ENCODE peak calls at places on chromosome 15, in seven cellular contexts. X is esophagus muscularis mucosa, F is stomach, E is pancreas, Z is cardiac fibroblast, M is heart right ventricle, L is HCT116. P is an unnamed sample.

GRCh38 chr15:85094685-85095084 is 113.0 kb downstream of the PDE8A start:
- DNase-seq in M (no peak), Z (peak; percentile 59), E (no peak), X (no peak), L (no peak), F (no peak), P (no peak)

GRCh38 chr15:89472785-89473256 is 23.6 kb downstream of the RHCG start:
- DNase-seq in Z (peak; percentile 70), F (peak; percentile 28), L (peak; percentile 48), X (no peak), E (no peak), M (no peak), P (peak; percentile 89)

GRCh38 chr15:50145451-50145872 is 26.4 kb upstream of the ATP8B4 start:
- DNase-seq in L (peak; percentile 71), X (no peak), F (no peak), E (no peak), M (no peak), Z (peak; percentile 91), P (peak; percentile 62)

GRCh38 chr15:71329509-71330260 is 214.4 kb downstream of the THSD4 start:
- DNase-seq in M (no peak), Z (peak; percentile 60), X (no peak), F (no peak), L (peak; percentile 47), E (no peak), P (no peak)

GRCh38 chr15:63076136-63077005 is 33.8 kb downstream of the TPM1 start:
- DNase-seq in L (no peak), Z (no peak), E (no peak), M (no peak), X (no peak), F (no peak), P (no peak)

GRCh38 chr15:98854496-98854895 is 153.1 kb downstream of the PGPEP1L start:
- DNase-seq in L (no peak), F (peak; percentile 57), Z (no peak), X (no peak), E (no peak), M (no peak), P (no peak)

GRCh38 chr15:89372069-89373033 is 37.7 kb upstream of the POLG start:
- DNase-seq in X (no peak), Z (no peak), M (no peak), E (no peak), L (no peak), F (no peak), P (no peak)

GRCh38 chr15:73845507-73845906 is 27.9 kb upstream of the TBC1D21 start:
- DNase-seq in M (no peak), E (no peak), F (no peak), L (no peak), Z (no peak), X (no peak), P (no peak)

GRCh38 chr15:98720036-98720435 is 71.7 kb downstream of the IGF1R start:
- DNase-seq in L (no peak), F (no peak), Z (no peak), X (no peak), M (no peak), E (no peak), P (no peak)

GRCh38 chr15:99502182-99502581 is 63.6 kb upstream of the MEF2A start:
- DNase-seq in Z (no peak), X (no peak), M (no peak), L (no peak), E (no peak), F (no peak), P (no peak)

GRCh38 chr15:51589881-51590570 is 32.5 kb downstream of the DMXL2 start:
- DNase-seq in E (no peak), M (no peak), Z (no peak), F (no peak), X (no peak), L (no peak), P (no peak)

GRCh38 chr15:57777034-57777433 is 70.5 kb downstream of the POLR2M start:
- DNase-seq in F (no peak), M (no peak), X (no peak), E (no peak), Z (no peak), L (no peak), P (no peak)

GRCh38 chr15:25019434-25019833 is 64.6 kb downstream of the SNRPN start:
- DNase-seq in X (no peak), E (no peak), Z (no peak), L (no peak), M (no peak), F (no peak), P (no peak)

GRCh38 chr15:70327328-70328136 is 229.8 kb upstream of the TLE3 start:
- DNase-seq in E (no peak), X (peak; percentile 24), M (no peak), F (no peak), Z (peak; percentile 87), L (no peak), P (no peak)

GRCh38 chr15:101578443-101578894 is 73.7 kb downstream of the TM2D3 start:
- DNase-seq in X (peak; percentile 86), Z (peak; percentile 51), F (peak; percentile 62), E (peak; percentile 47), L (peak; percentile 44), M (peak; percentile 45), P (peak; percentile 52)

DNA sequence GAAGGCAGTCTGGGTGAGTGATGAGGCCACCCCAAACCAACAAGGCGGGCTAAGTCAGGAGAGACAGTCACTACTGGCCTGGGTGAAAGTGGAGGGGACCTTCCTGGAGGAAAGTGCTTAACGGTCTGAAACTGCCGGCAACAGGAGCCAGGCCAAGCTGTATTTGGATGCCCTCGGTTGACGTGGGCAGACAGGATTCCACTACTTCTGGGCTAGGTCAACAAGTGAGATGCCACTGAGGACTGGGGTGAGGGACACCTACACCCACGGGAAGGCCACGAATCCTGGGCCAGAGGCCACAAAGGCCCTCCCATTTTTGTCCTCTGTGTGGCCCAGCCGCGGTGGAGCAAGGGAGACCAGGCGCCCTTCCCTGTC is 12.3 kb downstream of the SPTBN5 start:
- DNase-seq in E (no peak), M (no peak), X (no peak), Z (no peak), L (no peak), F (no peak), P (no peak)
- H3K4me3 ChIP-seq in E (no peak overlapping the region), M (peak overlapping the region; percentile 5), X (peak overlapping the region; percentile 47), Z (no peak overlapping the region), L (no peak overlapping the region), F (peak overlapping the region; percentile 39), P (no peak overlapping the region)

DNA sequence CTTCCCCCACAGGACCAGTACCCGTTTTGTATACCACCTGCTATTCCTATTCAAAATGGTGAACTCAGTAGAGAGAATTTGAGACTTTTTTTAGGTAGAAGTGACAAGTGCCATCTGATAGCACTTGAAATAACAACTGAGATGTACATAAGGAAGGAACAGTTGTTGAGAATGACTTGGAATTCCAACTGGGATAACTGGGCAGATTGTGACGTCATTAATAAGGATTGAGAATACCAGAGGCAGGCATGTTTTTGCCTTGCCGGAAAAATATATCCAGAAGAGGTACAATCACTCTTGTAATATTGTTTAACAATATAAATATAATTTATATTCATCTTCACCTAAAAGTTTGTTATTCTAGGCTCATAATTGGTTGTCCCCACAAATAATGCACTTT is 454.1 kb upstream of the RGMA start:
- DNase-seq in X (no peak), F (no peak), L (no peak), Z (no peak), M (no peak), E (no peak), P (no peak)
- H3K4me3 ChIP-seq in X (no peak overlapping the region), F (no peak overlapping the region), L (no peak overlapping the region), Z (no peak overlapping the region), M (no peak overlapping the region), E (no peak overlapping the region), P (no peak overlapping the region)

GRCh38 chr15:40112789-40113188 is 4.1 kb upstream of the BMF start:
- DNase-seq in F (no peak), L (no peak), E (no peak), Z (no peak), X (no peak), M (no peak), P (no peak)

GRCh38 chr15:40108855-40109735 is at the start of gene BMF:
- DNase-seq in Z (peak; percentile 99), X (peak; percentile 100), M (peak; percentile 100), L (peak; percentile 99), F (peak; percentile 100), E (peak; percentile 100), P (peak; percentile 98)

GRCh38 chr15:40111888-40112287 is 3.2 kb upstream of the BMF start:
- DNase-seq in X (no peak), L (no peak), F (no peak), Z (no peak), E (no peak), M (no peak), P (no peak)

GRCh38 chr15:40108061-40108854 is 421 bp downstream of the BMF start:
- DNase-seq in M (peak; percentile 80), L (no peak), F (peak; percentile 56), X (no peak), E (peak; percentile 74), Z (peak; percentile 54), P (peak; percentile 62)

DNA sequence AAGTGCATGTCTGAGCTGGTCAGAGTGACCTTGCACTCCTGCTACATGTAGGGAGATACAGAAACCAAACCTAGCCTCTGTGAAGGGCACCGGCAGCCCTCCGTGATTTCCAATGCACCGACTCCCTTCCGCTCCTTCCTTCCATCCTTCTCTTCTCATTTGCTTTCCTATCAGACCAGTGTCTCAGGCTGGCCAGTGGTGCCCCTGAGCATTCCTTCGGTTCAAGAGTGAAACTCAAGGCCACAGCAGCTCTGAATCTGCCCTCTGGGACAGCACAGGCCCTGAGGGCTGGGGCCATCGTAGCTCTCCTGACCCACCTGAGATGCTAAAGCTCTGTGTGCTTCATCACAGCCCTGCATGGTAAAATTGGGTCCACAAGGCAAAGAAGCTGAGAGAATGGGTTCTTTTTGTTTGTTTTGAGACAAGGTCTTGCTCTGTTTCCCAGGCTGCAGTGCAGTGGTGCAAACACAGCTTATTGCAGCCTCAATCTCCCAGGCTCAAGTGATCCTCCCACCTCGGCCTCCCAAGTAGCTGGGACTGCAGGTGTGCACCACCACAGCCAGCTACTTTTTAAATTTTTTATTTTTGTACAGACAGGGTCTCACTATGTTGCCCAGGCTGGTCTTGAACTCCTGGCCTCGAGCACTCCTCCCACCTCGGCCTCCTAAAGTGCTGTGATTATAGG is 2.3 kb upstream of the BMF start:
- DNase-seq in L (no peak), F (no peak), Z (no peak), X (no peak), E (no peak), M (no peak), P (no peak)
- H3K4me3 ChIP-seq in L (no peak overlapping the region), F (no peak overlapping the region), Z (no peak overlapping the region), X (no peak overlapping the region), E (no peak overlapping the region), M (no peak overlapping the region), P (no peak overlapping the region)

GRCh38 chr15:83282141-83282540 is 2.3 kb downstream of the BNC1 start:
- DNase-seq in F (no peak), Z (no peak), X (no peak), M (no peak), E (no peak), L (no peak), P (no peak)

GRCh38 chr15:83284563-83285283 is at the start of gene BNC1:
- DNase-seq in F (no peak), X (peak; percentile 26), E (no peak), M (no peak), Z (no peak), L (no peak), P (no peak)

GRCh38 chr15:83283813-83284562 is 476 bp downstream of the BNC1 start:
- DNase-seq in X (peak; percentile 77), F (no peak), Z (peak; percentile 52), L (no peak), M (no peak), E (no peak), P (no peak)

GRCh38 chr15:83285284-83285978 is 967 bp upstream of the BNC1 start:
- DNase-seq in Z (no peak), X (peak; percentile 70), M (no peak), L (no peak), F (no peak), E (no peak), P (no peak)

GRCh38 chr15:83282859-83283812 is 1.3 kb downstream of the BNC1 start:
- DNase-seq in Z (peak; percentile 49), X (peak; percentile 78), F (no peak), L (no peak), M (peak; percentile 40), E (no peak), P (no peak)
- H3K4me3 ChIP-seq in Z (peak overlapping the region; percentile 62), X (peak overlapping the region; percentile 48), F (peak overlapping the region; percentile 42), L (no peak overlapping the region), M (peak overlapping the region; percentile 35), E (peak overlapping the region; percentile 24), P (no peak overlapping the region)

P was measured in Caco-2.